ENCODE peak calls at places on chromosomes 5 and 9, in seven cellular contexts. One of them, this sample, is unnamed.

GRCh38 chr5:143592648-143593047 is 189.2 kb upstream of the NR3C1 start:
- DNase-seq in dorsolateral prefrontal cortex: no peak
- DNase-seq in foreskin fibroblast: no peak
- DNase-seq in mucosa of descending colon: no peak
- DNase-seq in colonic mucosa: no peak
- DNase-seq in tibial artery: no peak
- DNase-seq in heart left ventricle: no peak
- DNase-seq in this sample: peak

GRCh38 chr9:4334439-4334838 is 34.6 kb upstream of the GLIS3 start:
- DNase-seq in tibial artery: no peak
- DNase-seq in foreskin fibroblast: no peak
- DNase-seq in mucosa of descending colon: peak
- DNase-seq in heart left ventricle: peak
- DNase-seq in colonic mucosa: peak
- DNase-seq in dorsolateral prefrontal cortex: peak
- DNase-seq in this sample: no peak

GRCh38 chr5:79560774-79561524 is 47.0 kb upstream of the HOMER1 start:
- DNase-seq in dorsolateral prefrontal cortex: no peak
- DNase-seq in tibial artery: no peak
- DNase-seq in heart left ventricle: no peak
- DNase-seq in colonic mucosa: no peak
- DNase-seq in foreskin fibroblast: peak
- DNase-seq in mucosa of descending colon: no peak
- DNase-seq in this sample: peak

GRCh38 chr9:93900436-93900819 is 54.7 kb downstream of the BARX1 start:
- DNase-seq in colonic mucosa: no peak
- DNase-seq in tibial artery: peak
- DNase-seq in dorsolateral prefrontal cortex: no peak
- DNase-seq in heart left ventricle: peak
- DNase-seq in mucosa of descending colon: no peak
- DNase-seq in foreskin fibroblast: no peak
- DNase-seq in this sample: no peak

GRCh38 chr5:880816-881550 is 11.6 kb downstream of the BRD9 start:
- DNase-seq in mucosa of descending colon: no peak
- DNase-seq in tibial artery: no peak
- DNase-seq in foreskin fibroblast: no peak
- DNase-seq in colonic mucosa: no peak
- DNase-seq in dorsolateral prefrontal cortex: peak
- DNase-seq in heart left ventricle: no peak
- DNase-seq in this sample: no peak

GRCh38 chr9:129840024-129840423 is 4.8 kb downstream of the USP20 start:
- DNase-seq in foreskin fibroblast: no peak
- DNase-seq in dorsolateral prefrontal cortex: no peak
- DNase-seq in colonic mucosa: no peak
- DNase-seq in heart left ventricle: no peak
- DNase-seq in tibial artery: no peak
- DNase-seq in mucosa of descending colon: no peak
- DNase-seq in this sample: no peak

GRCh38 chr5:138110266-138110963 is 26.6 kb downstream of the WNT8A start:
- DNase-seq in dorsolateral prefrontal cortex: no peak
- DNase-seq in mucosa of descending colon: no peak
- DNase-seq in heart left ventricle: no peak
- DNase-seq in foreskin fibroblast: no peak
- DNase-seq in colonic mucosa: no peak
- DNase-seq in tibial artery: no peak
- DNase-seq in this sample: no peak

GRCh38 chr5:172785429-172786088 is 14.6 kb upstream of the DUSP1 start:
- DNase-seq in tibial artery: peak
- DNase-seq in mucosa of descending colon: no peak
- DNase-seq in dorsolateral prefrontal cortex: no peak
- DNase-seq in colonic mucosa: no peak
- DNase-seq in heart left ventricle: no peak
- DNase-seq in foreskin fibroblast: no peak
- DNase-seq in this sample: no peak

GRCh38 chr5:81125959-81126358 is 107.2 kb upstream of the CKMT2 start:
- DNase-seq in mucosa of descending colon: no peak
- DNase-seq in colonic mucosa: no peak
- DNase-seq in heart left ventricle: no peak
- DNase-seq in dorsolateral prefrontal cortex: no peak
- DNase-seq in tibial artery: no peak
- DNase-seq in foreskin fibroblast: peak
- DNase-seq in this sample: peak

GRCh38 chr5:75341934-75342333 is 4.9 kb downstream of the HMGCR start:
- DNase-seq in colonic mucosa: no peak
- DNase-seq in foreskin fibroblast: no peak
- DNase-seq in heart left ventricle: no peak
- DNase-seq in mucosa of descending colon: no peak
- DNase-seq in dorsolateral prefrontal cortex: no peak
- DNase-seq in tibial artery: no peak
- DNase-seq in this sample: no peak

GRCh38 chr5:75338408-75338807 is 1.4 kb downstream of the HMGCR start:
- DNase-seq in foreskin fibroblast: no peak
- DNase-seq in tibial artery: no peak
- DNase-seq in mucosa of descending colon: no peak
- DNase-seq in colonic mucosa: no peak
- DNase-seq in heart left ventricle: no peak
- DNase-seq in dorsolateral prefrontal cortex: no peak
- DNase-seq in this sample: no peak

GRCh38 chr5:75337366-75338021 is 474 bp downstream of the HMGCR start:
- DNase-seq in dorsolateral prefrontal cortex: peak
- DNase-seq in heart left ventricle: no peak
- DNase-seq in colonic mucosa: peak
- DNase-seq in foreskin fibroblast: no peak
- DNase-seq in mucosa of descending colon: no peak
- DNase-seq in tibial artery: peak
- DNase-seq in this sample: no peak

GRCh38 chr5:75342836-75343235 is 5.8 kb downstream of the HMGCR start:
- DNase-seq in mucosa of descending colon: no peak
- DNase-seq in colonic mucosa: no peak
- DNase-seq in dorsolateral prefrontal cortex: no peak
- DNase-seq in tibial artery: no peak
- DNase-seq in foreskin fibroblast: no peak
- DNase-seq in heart left ventricle: no peak
- DNase-seq in this sample: no peak

DNA sequence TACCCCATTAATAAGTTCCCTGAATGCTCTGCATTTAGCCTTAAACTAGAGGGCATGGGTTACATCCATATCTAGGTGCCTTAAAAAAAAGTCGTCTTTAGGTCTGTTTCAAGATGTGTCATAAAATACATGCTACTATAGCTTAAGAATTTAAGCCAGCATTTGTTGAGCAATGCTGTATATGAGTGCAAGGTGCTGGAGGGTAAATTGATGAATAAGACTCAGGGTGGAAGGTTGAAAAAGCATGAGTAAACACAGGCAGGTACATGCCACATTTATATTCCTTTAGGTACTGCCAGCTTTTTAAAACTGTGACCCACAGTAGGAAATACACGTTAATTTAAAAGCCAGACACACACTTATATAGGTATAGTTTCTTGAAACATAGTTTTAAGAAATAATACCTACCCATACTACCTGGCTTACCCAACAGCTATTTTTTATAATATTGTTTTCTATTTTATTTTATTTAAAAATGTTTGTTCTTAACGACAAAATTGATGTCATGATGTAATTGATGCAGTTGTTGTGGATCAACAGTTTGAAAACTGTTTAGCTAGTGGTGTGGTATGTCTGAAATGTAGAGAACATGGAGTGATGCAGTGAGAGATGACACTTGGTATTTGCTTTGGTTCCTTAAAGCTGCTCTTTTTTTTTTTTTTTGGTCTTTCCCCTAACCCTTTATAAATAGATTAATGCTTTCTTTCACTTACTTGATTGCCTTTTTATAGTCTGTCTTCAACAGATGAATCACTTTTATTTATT is 3.9 kb downstream of the HMGCR start:
- DNase-seq in heart left ventricle: no peak
- DNase-seq in tibial artery: no peak
- DNase-seq in colonic mucosa: no peak
- DNase-seq in foreskin fibroblast: no peak
- DNase-seq in mucosa of descending colon: no peak
- DNase-seq in dorsolateral prefrontal cortex: no peak
- DNase-seq in this sample: peak
- H3K4me3 ChIP-seq in heart left ventricle: no peak
- H3K4me3 ChIP-seq in tibial artery: no peak
- H3K4me3 ChIP-seq in colonic mucosa: no peak
- H3K4me3 ChIP-seq in foreskin fibroblast: no peak
- H3K4me3 ChIP-seq in mucosa of descending colon: no peak
- H3K4me3 ChIP-seq in dorsolateral prefrontal cortex: no peak
- H3K4me3 ChIP-seq in this sample: no peak

GRCh38 chr5:146213210-146213838 is 9.9 kb downstream of the RBM27 start:
- DNase-seq in heart left ventricle: no peak
- DNase-seq in tibial artery: no peak
- DNase-seq in mucosa of descending colon: no peak
- DNase-seq in foreskin fibroblast: no peak
- DNase-seq in dorsolateral prefrontal cortex: no peak
- DNase-seq in colonic mucosa: no peak
- DNase-seq in this sample: peak

GRCh38 chr5:146206257-146206656 is 2.9 kb downstream of the RBM27 start:
- DNase-seq in colonic mucosa: no peak
- DNase-seq in dorsolateral prefrontal cortex: no peak
- DNase-seq in foreskin fibroblast: no peak
- DNase-seq in heart left ventricle: no peak
- DNase-seq in tibial artery: no peak
- DNase-seq in mucosa of descending colon: no peak
- DNase-seq in this sample: no peak

GRCh38 chr5:146203872-146204192 is 427 bp downstream of the RBM27 start:
- DNase-seq in foreskin fibroblast: no peak
- DNase-seq in dorsolateral prefrontal cortex: no peak
- DNase-seq in colonic mucosa: no peak
- DNase-seq in tibial artery: no peak
- DNase-seq in heart left ventricle: no peak
- DNase-seq in mucosa of descending colon: no peak
- DNase-seq in this sample: no peak

GRCh38 chr5:146205499-146206202 is 2.2 kb downstream of the RBM27 start:
- DNase-seq in tibial artery: no peak
- DNase-seq in foreskin fibroblast: no peak
- DNase-seq in mucosa of descending colon: no peak
- DNase-seq in heart left ventricle: no peak
- DNase-seq in colonic mucosa: no peak
- DNase-seq in dorsolateral prefrontal cortex: no peak
- DNase-seq in this sample: no peak

DNA sequence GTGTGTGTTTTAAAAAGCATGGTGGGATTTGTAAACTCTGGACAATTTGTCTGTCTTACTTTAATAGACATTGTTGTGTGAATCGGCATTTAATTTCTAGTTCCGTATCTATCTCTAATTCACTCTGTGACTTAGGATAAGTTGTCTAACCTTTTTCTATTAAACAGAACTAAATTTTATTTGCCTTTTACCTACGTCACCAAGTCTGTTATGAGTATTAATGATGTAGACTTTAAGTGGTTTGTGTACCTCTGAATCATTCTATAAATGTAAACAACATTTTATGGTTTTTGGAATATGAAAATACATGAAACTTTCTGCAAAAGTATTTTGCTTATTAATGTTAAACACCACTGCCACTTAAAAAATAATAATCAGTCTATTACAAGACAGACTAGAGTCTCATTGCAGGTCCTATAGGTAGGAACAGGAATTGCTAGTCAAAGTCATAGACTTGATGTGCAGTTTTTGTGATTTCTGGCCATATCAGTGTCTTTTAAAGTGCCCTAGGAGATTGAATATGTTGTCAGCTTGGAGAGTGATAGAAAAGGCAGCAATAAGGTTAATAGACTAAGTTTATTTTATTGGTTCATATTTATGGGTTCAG is 5.6 kb downstream of the RBM27 start:
- DNase-seq in mucosa of descending colon: no peak
- DNase-seq in dorsolateral prefrontal cortex: no peak
- DNase-seq in tibial artery: no peak
- DNase-seq in foreskin fibroblast: no peak
- DNase-seq in heart left ventricle: no peak
- DNase-seq in colonic mucosa: no peak
- DNase-seq in this sample: no peak
- TF ChIP-seq CTCF in mucosa of descending colon: no peak
- TF ChIP-seq CTCF in dorsolateral prefrontal cortex: no peak
- TF ChIP-seq CTCF in tibial artery: peak
- TF ChIP-seq CTCF in foreskin fibroblast: peak
- TF ChIP-seq CTCF in heart left ventricle: no peak
- TF ChIP-seq CTCF in colonic mucosa: no peak
- TF ChIP-seq CTCF in this sample: peak

GRCh38 chr9:133429641-133430161 is 7.5 kb downstream of the ADAMTS13 start:
- DNase-seq in foreskin fibroblast: no peak
- DNase-seq in mucosa of descending colon: no peak
- DNase-seq in dorsolateral prefrontal cortex: no peak
- DNase-seq in tibial artery: no peak
- DNase-seq in colonic mucosa: peak
- DNase-seq in heart left ventricle: peak
- DNase-seq in this sample: peak

GRCh38 chr9:133426011-133426410 is 3.8 kb downstream of the ADAMTS13 start:
- DNase-seq in dorsolateral prefrontal cortex: no peak
- DNase-seq in mucosa of descending colon: no peak
- DNase-seq in heart left ventricle: no peak
- DNase-seq in foreskin fibroblast: no peak
- DNase-seq in colonic mucosa: peak
- DNase-seq in tibial artery: no peak
- DNase-seq in this sample: no peak

GRCh38 chr9:133428579-133429215 is 6.5 kb downstream of the ADAMTS13 start:
- DNase-seq in foreskin fibroblast: no peak
- DNase-seq in dorsolateral prefrontal cortex: no peak
- DNase-seq in colonic mucosa: peak
- DNase-seq in tibial artery: no peak
- DNase-seq in heart left ventricle: no peak
- DNase-seq in mucosa of descending colon: no peak
- DNase-seq in this sample: no peak

GRCh38 chr9:133429216-133429613 is 7.0 kb downstream of the ADAMTS13 start:
- DNase-seq in heart left ventricle: no peak
- DNase-seq in tibial artery: no peak
- DNase-seq in mucosa of descending colon: no peak
- DNase-seq in dorsolateral prefrontal cortex: no peak
- DNase-seq in colonic mucosa: no peak
- DNase-seq in foreskin fibroblast: no peak
- DNase-seq in this sample: no peak

GRCh38 chr9:133427658-133428348 is 5.6 kb downstream of the ADAMTS13 start:
- DNase-seq in colonic mucosa: no peak
- DNase-seq in heart left ventricle: no peak
- DNase-seq in mucosa of descending colon: no peak
- DNase-seq in tibial artery: no peak
- DNase-seq in foreskin fibroblast: no peak
- DNase-seq in dorsolateral prefrontal cortex: no peak
- DNase-seq in this sample: no peak
- H3K4me3 ChIP-seq in colonic mucosa: peak
- H3K4me3 ChIP-seq in heart left ventricle: no peak
- H3K4me3 ChIP-seq in mucosa of descending colon: no peak
- H3K4me3 ChIP-seq in tibial artery: no peak
- H3K4me3 ChIP-seq in foreskin fibroblast: no peak
- H3K4me3 ChIP-seq in dorsolateral prefrontal cortex: no peak
- H3K4me3 ChIP-seq in this sample: no peak

GRCh38 chr5:8869932-8870331 is 675.9 kb downstream of the SEMA5A start:
- DNase-seq in tibial artery: no peak
- DNase-seq in colonic mucosa: no peak
- DNase-seq in heart left ventricle: no peak
- DNase-seq in dorsolateral prefrontal cortex: no peak
- DNase-seq in mucosa of descending colon: no peak
- DNase-seq in foreskin fibroblast: no peak
- DNase-seq in this sample: no peak

GRCh38 chr5:8861764-8862163 is 684.1 kb downstream of the SEMA5A start:
- DNase-seq in foreskin fibroblast: no peak
- DNase-seq in dorsolateral prefrontal cortex: no peak
- DNase-seq in tibial artery: no peak
- DNase-seq in colonic mucosa: peak
- DNase-seq in mucosa of descending colon: no peak
- DNase-seq in heart left ventricle: no peak
- DNase-seq in this sample: no peak

GRCh38 chr5:8865686-8866374 is 680.0 kb downstream of the SEMA5A start:
- DNase-seq in dorsolateral prefrontal cortex: no peak
- DNase-seq in tibial artery: no peak
- DNase-seq in colonic mucosa: no peak
- DNase-seq in mucosa of descending colon: no peak
- DNase-seq in heart left ventricle: no peak
- DNase-seq in foreskin fibroblast: no peak
- DNase-seq in this sample: no peak

GRCh38 chr5:8864053-8864452 is 681.8 kb downstream of the SEMA5A start:
- DNase-seq in colonic mucosa: no peak
- DNase-seq in dorsolateral prefrontal cortex: no peak
- DNase-seq in heart left ventricle: no peak
- DNase-seq in mucosa of descending colon: no peak
- DNase-seq in tibial artery: no peak
- DNase-seq in foreskin fibroblast: no peak
- DNase-seq in this sample: peak
- TF ChIP-seq CTCF in colonic mucosa: no peak
- TF ChIP-seq CTCF in dorsolateral prefrontal cortex: no peak
- TF ChIP-seq CTCF in heart left ventricle: no peak
- TF ChIP-seq CTCF in mucosa of descending colon: no peak
- TF ChIP-seq CTCF in tibial artery: no peak
- TF ChIP-seq CTCF in foreskin fibroblast: peak
- TF ChIP-seq CTCF in this sample: peak